ENCODE peak calls at places on chromosomes 2 and 18, in seven cellular contexts. U, M, Y, A, I, T and G are unnamed samples.

GRCh38 chr2:18596993-18597392 is 7.6 kb upstream of the NT5C1B start:
- DNase-seq in U (no peak), M (no peak), Y (no peak), A (no peak), I (no peak), T (no peak), G (no peak)

GRCh38 chr2:46990231-46990588 is 74.6 kb upstream of the MCFD2 start:
- DNase-seq in U (no peak), M (no peak), Y (no peak), A (no peak), I (no peak), T (no peak), G (no peak)

GRCh38 chr2:149224458-149224857 is 105.9 kb upstream of the LYPD6 start:
- DNase-seq in U (no peak), M (no peak), Y (no peak), A (no peak), I (no peak), T (no peak), G (no peak)

GRCh38 chr18:62878305-62878704 is 163.0 kb downstream of the PHLPP1 start:
- DNase-seq in U (no peak), M (no peak), Y (no peak), A (no peak), I (no peak), T (no peak), G (no peak)

GRCh38 chr18:73254564-73254963 is 386.8 kb upstream of the NETO1 start:
- DNase-seq in U (no peak), M (no peak), Y (no peak), A (no peak), I (no peak), T (no peak), G (no peak)

GRCh38 chr2:35463805-35464596 is 891.6 kb upstream of the CRIM1 start:
- DNase-seq in U (no peak), M (no peak), Y (no peak), A (no peak), I (no peak), T (no peak), G (no peak)

GRCh38 chr2:74831693-74832530 is 2.0 kb upstream of the HK2 start:
- DNase-seq in U (peak; percentile 28), M (no peak), Y (peak; percentile 59), A (no peak), I (no peak), T (peak; percentile 62), G (no peak)

GRCh38 chr2:227447606-227448005 is 24.4 kb upstream of the AGFG1 start:
- DNase-seq in U (no peak), M (no peak), Y (no peak), A (no peak), I (no peak), T (no peak), G (no peak)

GRCh38 chr2:210225461-210225798 is 183 bp upstream of the ACADL start:
- DNase-seq in U (peak; percentile 24), M (no peak), Y (no peak), A (no peak), I (no peak), T (no peak), G (no peak)

GRCh38 chr18:55422456-55423185 is 165.4 kb downstream of the TCF4 start:
- DNase-seq in U (peak; percentile 75), M (no peak), Y (no peak), A (peak; percentile 73), I (no peak), T (no peak), G (no peak)

GRCh38 chr2:232854082-232854481 is 16.0 kb upstream of the SNORC start:
- DNase-seq in U (peak; percentile 85), M (no peak), Y (peak; percentile 16), A (no peak), I (peak; percentile 69), T (peak; percentile 77), G (no peak)

GRCh38 chr2:151302286-151302878 is 12.9 kb upstream of the NMI start:
- DNase-seq in U (no peak), M (no peak), Y (no peak), A (no peak), I (no peak), T (no peak), G (no peak)

GRCh38 chr2:46984034-46984433 is 68.4 kb upstream of the MCFD2 start:
- DNase-seq in U (no peak), M (no peak), Y (no peak), A (no peak), I (no peak), T (no peak), G (no peak)

GRCh38 chr18:8615397-8616025 is 6.3 kb downstream of the RAB12 start:
- DNase-seq in U (peak; percentile 92), M (no peak), Y (peak; percentile 69), A (no peak), I (no peak), T (peak; percentile 87), G (peak; percentile 92)

GRCh38 chr2:11862049-11862448 is 115.6 kb downstream of the LPIN1 start:
- DNase-seq in U (no peak), M (peak; percentile 3), Y (no peak), A (no peak), I (no peak), T (no peak), G (no peak)

GRCh38 chr2:152822669-152823068 is 104.2 kb downstream of the ARL6IP6 start:
- DNase-seq in U (no peak), M (no peak), Y (no peak), A (no peak), I (no peak), T (no peak), G (no peak)

GRCh38 chr2:96116879-96117533 is 635 bp upstream of the ADRA2B start:
- DNase-seq in U (peak; percentile 46), M (peak; percentile 87), Y (peak; percentile 91), A (no peak), I (peak; percentile 84), T (peak; percentile 53), G (peak; percentile 76)

GRCh38 chr2:234797566-234798250 is 154.1 kb upstream of the SH3BP4 start:
- DNase-seq in U (no peak), M (no peak), Y (no peak), A (no peak), I (no peak), T (no peak), G (no peak)

GRCh38 chr2:38375711-38376345 is 1.2 kb downstream of the ATL2 start:
- DNase-seq in U (peak; percentile 43), M (no peak), Y (no peak), A (no peak), I (no peak), T (no peak), G (peak; percentile 78)

GRCh38 chr18:5295231-5295920 is at the start of gene ZBTB14:
- DNase-seq in U (peak; percentile 78), M (peak; percentile 79), Y (peak; percentile 88), A (no peak), I (peak; percentile 87), T (peak; percentile 35), G (no peak)

GRCh38 chr18:61606068-61606660 is 272.9 kb downstream of the CDH20 start:
- DNase-seq in U (peak; percentile 70), M (peak; percentile 88), Y (no peak), A (peak; percentile 74), I (peak; percentile 81), T (peak; percentile 45), G (no peak)

DNA sequence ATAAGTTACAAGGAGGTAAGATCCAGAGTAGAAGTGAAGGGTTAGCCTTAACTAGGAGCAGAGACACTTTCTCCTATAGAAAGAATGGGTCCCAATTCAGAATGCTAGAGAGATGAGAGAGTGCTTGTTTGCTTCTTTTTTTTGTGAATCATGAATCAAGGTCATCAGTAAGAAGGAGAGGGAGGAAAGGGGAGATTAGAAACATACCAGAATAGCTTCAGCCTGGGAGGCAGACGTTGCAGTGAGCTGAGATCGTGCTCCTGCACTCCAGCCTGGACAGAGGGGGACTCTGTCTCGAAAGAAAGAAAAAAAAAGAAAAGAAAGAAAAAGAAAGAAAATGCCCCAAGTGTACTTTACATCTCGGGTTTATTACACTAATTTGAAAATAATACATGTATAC is 55.8 kb upstream of the SLC35F5 start:
- DNase-seq in U (no peak), M (no peak), Y (no peak), A (no peak), I (no peak), T (no peak), G (no peak)
- H3K36me3 ChIP-seq in U (no peaks in the 10 kb centered on the region), M (no peaks in the 10 kb centered on the region), Y (no peaks in the 10 kb centered on the region), A (no peaks in the 10 kb centered on the region), I (no peaks in the 10 kb centered on the region), T (no peaks in the 10 kb centered on the region), G (no peaks in the 10 kb centered on the region)

GRCh38 chr18:24447961-24448360 is 12.5 kb upstream of the HRH4 start:
- DNase-seq in U (no peak), M (no peak), Y (no peak), A (no peak), I (no peak), T (no peak), G (no peak)

GRCh38 chr18:24446953-24447537 is 13.4 kb upstream of the HRH4 start:
- DNase-seq in U (no peak), M (no peak), Y (no peak), A (no peak), I (no peak), T (no peak), G (no peak)

GRCh38 chr18:24446453-24446852 is 14.0 kb upstream of the HRH4 start:
- DNase-seq in U (no peak), M (no peak), Y (no peak), A (no peak), I (no peak), T (no peak), G (no peak)

GRCh38 chr18:24443870-24444269 is 16.6 kb upstream of the HRH4 start:
- DNase-seq in U (no peak), M (no peak), Y (no peak), A (no peak), I (no peak), T (no peak), G (no peak)
- H3K36me3 ChIP-seq in U (peaks cover 38% of the 10 kb centered on the region), M (peaks cover 73% of the 10 kb centered on the region), Y (peaks cover 4% of the 10 kb centered on the region), A (peaks cover 36% of the 10 kb centered on the region), I (peaks cover 14% of the 10 kb centered on the region), T (peaks cover 23% of the 10 kb centered on the region), G (peaks cover 60% of the 10 kb centered on the region)

DNA sequence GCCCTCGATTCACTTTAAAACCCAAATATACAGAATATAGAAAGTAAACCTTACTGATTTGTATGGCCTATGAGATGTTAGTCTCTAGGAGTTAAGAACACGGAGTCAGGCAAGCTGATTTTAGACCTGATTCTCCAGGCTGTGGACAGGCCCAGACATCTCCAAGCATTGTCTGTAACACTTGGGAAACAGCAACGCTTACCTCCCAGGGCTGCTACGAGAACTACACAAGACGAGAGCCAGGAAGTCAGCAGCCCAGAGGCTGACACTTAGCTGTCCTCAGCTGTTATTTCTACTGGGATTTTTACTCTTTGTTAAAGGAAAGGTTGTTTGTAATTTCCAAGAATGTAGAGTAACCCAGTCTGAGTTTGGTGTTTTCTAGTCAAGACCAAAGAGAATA is 123.5 kb downstream of the LAMA1 start:
- DNase-seq in U (peak; percentile 29), M (peak; percentile 49), Y (no peak), A (no peak), I (no peak), T (peak; percentile 93), G (no peak)
- H3K36me3 ChIP-seq in U (peaks cover 5% of the 10 kb centered on the region), M (peaks cover 89% of the 10 kb centered on the region), Y (no peaks in the 10 kb centered on the region), A (no peaks in the 10 kb centered on the region), I (no peaks in the 10 kb centered on the region), T (peaks cover 11% of the 10 kb centered on the region), G (no peaks in the 10 kb centered on the region)

GRCh38 chr18:195651-196050 is 37.3 kb downstream of the USP14 start:
- DNase-seq in U (no peak), M (no peak), Y (no peak), A (no peak), I (no peak), T (no peak), G (peak; percentile 9)
- H3K36me3 ChIP-seq in U (peaks cover 25% of the 10 kb centered on the region), M (peaks cover 57% of the 10 kb centered on the region), Y (peaks cover 82% of the 10 kb centered on the region), A (peaks cover 34% of the 10 kb centered on the region), I (peaks cover 15% of the 10 kb centered on the region), T (peaks cover 27% of the 10 kb centered on the region), G (peaks cover 36% of the 10 kb centered on the region)